ENCODE peak calls at places on chromosomes 7 and 10, in four cellular contexts. B is GM12878, H is HepG2, C is K562. M is an unnamed sample.

GRCh38 chr7:139747662-139748372 is 30.0 kb downstream of the HIPK2 start:
- DNase-seq in B (no peak), H (no peak), C (no peak), M (no peak)

GRCh38 chr10:128247576-128247975 is 121.4 kb upstream of the MKI67 start:
- DNase-seq in B (no peak), H (no peak), C (no peak), M (no peak)

GRCh38 chr10:126239844-126240243 is 148.4 kb downstream of the ADAM12 start:
- DNase-seq in B (no peak), H (no peak), C (no peak), M (no peak)

GRCh38 chr7:112669306-112669705 is 120.9 kb downstream of the TMEM168 start:
- DNase-seq in B (no peak), H (no peak), C (no peak), M (no peak)

GRCh38 chr10:67114945-67115344 is 189.1 kb downstream of the LRRTM3 start:
- DNase-seq in B (no peak), H (peak), C (no peak), M (no peak)

GRCh38 chr7:42445691-42446090 is 208.7 kb upstream of the GLI3 start:
- DNase-seq in B (no peak), H (no peak), C (no peak), M (no peak)

GRCh38 chr10:656883-657282 is 32.6 kb downstream of the DIP2C start:
- DNase-seq in B (no peak), H (no peak), C (no peak), M (no peak)

GRCh38 chr7:55405856-55406541 is 40.9 kb downstream of the LANCL2 start:
- DNase-seq in B (no peak), H (no peak), C (no peak), M (no peak)

GRCh38 chr10:113991091-113991860 is 52.4 kb upstream of the ADRB1 start:
- DNase-seq in B (no peak), H (no peak), C (no peak), M (no peak)

GRCh38 chr7:70266186-70266585 is 667.9 kb downstream of the AUTS2 start:
- DNase-seq in B (no peak), H (no peak), C (no peak), M (no peak)

DNA sequence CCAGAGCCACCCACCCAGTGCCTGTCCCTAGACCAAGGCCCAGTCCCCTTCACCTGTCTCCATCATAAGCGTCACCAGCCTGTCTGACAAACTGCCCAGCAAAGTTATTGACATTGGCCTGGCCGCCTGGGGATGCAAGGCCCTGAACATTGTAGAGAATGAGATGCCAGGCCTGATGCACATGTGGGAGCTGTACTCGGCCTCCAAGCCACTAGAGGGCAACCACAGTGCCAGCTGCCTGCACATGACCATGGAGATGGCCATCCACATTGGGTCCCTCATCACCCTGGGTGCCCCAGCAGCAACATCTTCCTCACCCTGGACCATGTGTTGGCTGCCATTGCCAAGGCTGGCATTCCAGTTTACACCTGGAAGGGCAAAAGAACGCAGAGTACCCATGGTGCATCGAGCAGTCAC is 63.7 kb upstream of the ANTXRL start:
- DNase-seq in B (no peak), H (no peak), C (peak), M (no peak)
- TF ChIP-seq TARDBP in B (no peak), H (no peak), C (no peak), M (no peak)

GRCh38 chr7:150972094-150972493 is 6.0 kb downstream of the KCNH2 start:
- DNase-seq in B (no peak), H (no peak), C (no peak), M (no peak)
- TF ChIP-seq TARDBP in B (no peak), H (no peak), C (no peak), M (no peak)

GRCh38 chr7:16918288-16918895 is 36.6 kb upstream of the AGR3 start:
- DNase-seq in B (no peak), H (peak), C (peak), M (no peak)
- TF ChIP-seq TARDBP in B (no peak), H (no peak), C (no peak), M (no peak)

GRCh38 chr7:95921543-95921942 is 149.2 kb downstream of the DYNC1I1 start:
- DNase-seq in B (no peak), H (no peak), C (no peak), M (no peak)
- TF ChIP-seq TARDBP in B (no peak), H (no peak), C (no peak), M (no peak)

M was measured in HEK293T.